ENCODE peak calls at places on chromosomes 11 and 22, in seven cellular contexts. A is progenitor cell of endocrine pancreas; G is psoas muscle; P is naive thymus-derived CD4-positive, alpha-beta T cell; X is hypothalamus; Z is T follicular helper cell; F is RWPE1. S is an unnamed sample.

GRCh38 chr11:19800714-19801519 is 88.3 kb downstream of the NAV2 start:
- DNase-seq in P (no peak), G (no peak), X (no peak), F (no peak), A (no peak), Z (no peak), S (no peak)

GRCh38 chr22:44575344-44576268 is 77.6 kb upstream of the RTL6 start:
- DNase-seq in Z (no peak), P (no peak), X (no peak), G (no peak), A (no peak), F (no peak), S (no peak)

GRCh38 chr11:130721736-130722135 is 194.5 kb downstream of the SNX19 start:
- DNase-seq in Z (no peak), X (no peak), G (no peak), P (no peak), A (no peak), F (peak), S (no peak)

GRCh38 chr11:3894128-3894731 is 38.8 kb downstream of the STIM1 start:
- DNase-seq in G (peak), Z (no peak), X (no peak), P (no peak), F (no peak), A (no peak), S (no peak)

GRCh38 chr11:65864758-65865471 is 4.7 kb downstream of the MUS81 start:
- DNase-seq in G (no peak), P (no peak), X (no peak), F (no peak), A (no peak), Z (no peak), S (no peak)

GRCh38 chr11:7575841-7576451 is 62.1 kb downstream of the PPFIBP2 start:
- DNase-seq in G (no peak), P (no peak), F (peak), X (no peak), A (no peak), Z (no peak), S (no peak)

GRCh38 chr11:12587333-12587997 is 86.8 kb upstream of the TEAD1 start:
- DNase-seq in P (no peak), Z (no peak), X (no peak), G (no peak), F (peak), A (no peak), S (no peak)

GRCh38 chr11:46557684-46558151 is 36.1 kb downstream of the AMBRA1 start:
- DNase-seq in Z (no peak), X (no peak), A (no peak), P (no peak), G (no peak), F (no peak), S (no peak)

GRCh38 chr11:107427569-107428180 is 29.9 kb downstream of the CWF19L2 start:
- DNase-seq in P (no peak), A (no peak), G (no peak), Z (no peak), X (no peak), F (no peak), S (no peak)

GRCh38 chr11:50072226-50073112 is 39.8 kb downstream of the OR4C45 start:
- DNase-seq in F (no peak), Z (no peak), X (no peak), P (no peak), A (no peak), G (no peak), S (no peak)

GRCh38 chr11:123145220-123145619 is 49.8 kb downstream of the CLMP start:
- DNase-seq in A (no peak), G (peak), Z (no peak), F (peak), X (no peak), P (no peak), S (no peak)

GRCh38 chr11:8721740-8722139 is 39.1 kb downstream of the RPL27A start:
- DNase-seq in F (no peak), P (no peak), Z (no peak), G (no peak), X (no peak), A (no peak), S (no peak)

GRCh38 chr22:45918455-45919370 is 58.2 kb downstream of the WNT7B start:
- DNase-seq in P (no peak), Z (no peak), F (peak), G (no peak), X (no peak), A (no peak), S (no peak)

GRCh38 chr22:17350292-17350691 is 19.0 kb upstream of the CECR2 start:
- DNase-seq in P (no peak), F (no peak), A (no peak), X (no peak), Z (no peak), G (no peak), S (no peak)

S was measured in CD4-positive, alpha-beta memory T cell.